ENCODE peak calls at places on chromosomes 4 and X, in seven cellular contexts. One of them, this sample, is unnamed.
A peak's percentile ranks its signal among the peaks of the same experiment; 100 is the strongest.

GRCh38 chr4:4843651-4844291 is 15.7 kb upstream of the MSX1 start:
- DNase-seq in cardiac muscle cell: no peak
- DNase-seq in C1 segment of cervical spinal cord: no peak
- DNase-seq in G401: no peak
- DNase-seq in astrocyte of the cerebellum: no peak
- DNase-seq in stomach: no peak
- DNase-seq in left cardiac atrium: no peak
- DNase-seq in this sample: no peak

GRCh38 chr4:20265726-20266125 is 14.0 kb downstream of the SLIT2 start:
- DNase-seq in stomach: no peak
- DNase-seq in left cardiac atrium: no peak
- DNase-seq in C1 segment of cervical spinal cord: no peak
- DNase-seq in cardiac muscle cell: no peak
- DNase-seq in astrocyte of the cerebellum: no peak
- DNase-seq in G401: no peak
- DNase-seq in this sample: no peak

GRCh38 chr4:89303177-89303576 is 4.4 kb downstream of the GPRIN3 start:
- DNase-seq in astrocyte of the cerebellum: no peak
- DNase-seq in stomach: no peak
- DNase-seq in G401: peak; percentile 89
- DNase-seq in C1 segment of cervical spinal cord: no peak
- DNase-seq in cardiac muscle cell: no peak
- DNase-seq in left cardiac atrium: peak; percentile 51
- DNase-seq in this sample: no peak

GRCh38 chr4:168449740-168450442 is 30.4 kb downstream of the DDX60L start:
- DNase-seq in stomach: no peak
- DNase-seq in C1 segment of cervical spinal cord: no peak
- DNase-seq in left cardiac atrium: no peak
- DNase-seq in G401: no peak
- DNase-seq in astrocyte of the cerebellum: peak; percentile 1
- DNase-seq in cardiac muscle cell: peak; percentile 70
- DNase-seq in this sample: peak; percentile 23

GRCh38 chr4:8860096-8860891 is 11.3 kb downstream of the HMX1 start:
- DNase-seq in stomach: no peak
- DNase-seq in cardiac muscle cell: no peak
- DNase-seq in G401: no peak
- DNase-seq in astrocyte of the cerebellum: no peak
- DNase-seq in C1 segment of cervical spinal cord: no peak
- DNase-seq in left cardiac atrium: no peak
- DNase-seq in this sample: no peak

GRCh38 chr4:19400820-19401219 is 850.9 kb upstream of the SLIT2 start:
- DNase-seq in left cardiac atrium: no peak
- DNase-seq in stomach: no peak
- DNase-seq in cardiac muscle cell: no peak
- DNase-seq in G401: no peak
- DNase-seq in C1 segment of cervical spinal cord: no peak
- DNase-seq in astrocyte of the cerebellum: no peak
- DNase-seq in this sample: no peak

GRCh38 chrX:2401590-2402360 is 99.0 kb downstream of the DHRSX start:
- DNase-seq in left cardiac atrium: no peak
- DNase-seq in G401: peak; percentile 5
- DNase-seq in cardiac muscle cell: no peak
- DNase-seq in astrocyte of the cerebellum: peak; percentile 78
- DNase-seq in C1 segment of cervical spinal cord: no peak
- DNase-seq in stomach: peak; percentile 57
- DNase-seq in this sample: peak; percentile 74

GRCh38 chr4:128986019-128986418 is 107.3 kb downstream of the SCLT1 start:
- DNase-seq in left cardiac atrium: no peak
- DNase-seq in cardiac muscle cell: no peak
- DNase-seq in G401: no peak
- DNase-seq in C1 segment of cervical spinal cord: no peak
- DNase-seq in stomach: no peak
- DNase-seq in astrocyte of the cerebellum: no peak
- DNase-seq in this sample: no peak

GRCh38 chrX:27765718-27766117 is 42.1 kb upstream of the MAGEB10 start:
- DNase-seq in left cardiac atrium: no peak
- DNase-seq in stomach: no peak
- DNase-seq in cardiac muscle cell: no peak
- DNase-seq in C1 segment of cervical spinal cord: no peak
- DNase-seq in G401: no peak
- DNase-seq in astrocyte of the cerebellum: no peak
- DNase-seq in this sample: no peak

GRCh38 chr4:105765690-105766407 is 57.3 kb downstream of the GSTCD start:
- DNase-seq in stomach: no peak
- DNase-seq in left cardiac atrium: no peak
- DNase-seq in cardiac muscle cell: peak; percentile 91
- DNase-seq in G401: no peak
- DNase-seq in astrocyte of the cerebellum: peak; percentile 86
- DNase-seq in C1 segment of cervical spinal cord: no peak
- DNase-seq in this sample: peak; percentile 42

GRCh38 chr4:24816797-24817196 is 21.4 kb downstream of the SOD3 start:
- DNase-seq in C1 segment of cervical spinal cord: no peak
- DNase-seq in stomach: no peak
- DNase-seq in G401: no peak
- DNase-seq in astrocyte of the cerebellum: no peak
- DNase-seq in cardiac muscle cell: no peak
- DNase-seq in left cardiac atrium: no peak
- DNase-seq in this sample: no peak

GRCh38 chr4:101347557-101348366 is 436 bp upstream of the PPP3CA start:
- DNase-seq in cardiac muscle cell: peak; percentile 99
- DNase-seq in stomach: peak; percentile 100
- DNase-seq in astrocyte of the cerebellum: peak; percentile 93
- DNase-seq in C1 segment of cervical spinal cord: peak; percentile 94
- DNase-seq in left cardiac atrium: peak; percentile 99
- DNase-seq in G401: peak; percentile 99
- DNase-seq in this sample: peak; percentile 65

GRCh38 chr4:27066591-27066990 is 205.9 kb downstream of the STIM2 start:
- DNase-seq in stomach: peak; percentile 43
- DNase-seq in cardiac muscle cell: peak; percentile 8
- DNase-seq in G401: no peak
- DNase-seq in left cardiac atrium: no peak
- DNase-seq in C1 segment of cervical spinal cord: no peak
- DNase-seq in astrocyte of the cerebellum: no peak
- DNase-seq in this sample: no peak

GRCh38 chr4:76764251-76764650 is 133.7 kb downstream of the SOWAHB start:
- DNase-seq in C1 segment of cervical spinal cord: no peak
- DNase-seq in G401: no peak
- DNase-seq in astrocyte of the cerebellum: no peak
- DNase-seq in left cardiac atrium: no peak
- DNase-seq in stomach: no peak
- DNase-seq in cardiac muscle cell: peak; percentile 78
- DNase-seq in this sample: no peak

GRCh38 chr4:59039046-59039445 is 1928.9 kb upstream of the IGFBP7 start:
- DNase-seq in G401: no peak
- DNase-seq in cardiac muscle cell: no peak
- DNase-seq in astrocyte of the cerebellum: no peak
- DNase-seq in stomach: no peak
- DNase-seq in C1 segment of cervical spinal cord: no peak
- DNase-seq in left cardiac atrium: no peak
- DNase-seq in this sample: no peak

GRCh38 chr4:53307819-53308773 is 57.8 kb downstream of the SCFD2 start:
- DNase-seq in G401: no peak
- DNase-seq in stomach: no peak
- DNase-seq in C1 segment of cervical spinal cord: no peak
- DNase-seq in astrocyte of the cerebellum: peak; percentile 26
- DNase-seq in cardiac muscle cell: peak; percentile 27
- DNase-seq in left cardiac atrium: no peak
- DNase-seq in this sample: no peak

GRCh38 chr4:74764119-74764518 is 30.2 kb downstream of the BTC start:
- DNase-seq in stomach: no peak
- DNase-seq in G401: no peak
- DNase-seq in astrocyte of the cerebellum: no peak
- DNase-seq in cardiac muscle cell: no peak
- DNase-seq in left cardiac atrium: no peak
- DNase-seq in C1 segment of cervical spinal cord: no peak
- DNase-seq in this sample: no peak

GRCh38 chr4:74932832-74933561 is at the start of gene PARM1:
- DNase-seq in stomach: peak; percentile 94
- DNase-seq in C1 segment of cervical spinal cord: peak; percentile 45
- DNase-seq in cardiac muscle cell: peak; percentile 88
- DNase-seq in left cardiac atrium: peak; percentile 92
- DNase-seq in astrocyte of the cerebellum: peak; percentile 42
- DNase-seq in G401: peak; percentile 28
- DNase-seq in this sample: peak; percentile 34

GRCh38 chr4:59848457-59848856 is 1351.7 kb upstream of the ADGRL3 start:
- DNase-seq in astrocyte of the cerebellum: no peak
- DNase-seq in C1 segment of cervical spinal cord: no peak
- DNase-seq in stomach: no peak
- DNase-seq in left cardiac atrium: no peak
- DNase-seq in cardiac muscle cell: no peak
- DNase-seq in G401: no peak
- DNase-seq in this sample: no peak

GRCh38 chr4:56613101-56613862 is 67.8 kb downstream of the HOPX start:
- DNase-seq in cardiac muscle cell: peak; percentile 57
- DNase-seq in left cardiac atrium: no peak
- DNase-seq in C1 segment of cervical spinal cord: no peak
- DNase-seq in astrocyte of the cerebellum: peak; percentile 82
- DNase-seq in G401: no peak
- DNase-seq in stomach: no peak
- DNase-seq in this sample: peak; percentile 91

GRCh38 chr4:159766241-159766640 is 663.4 kb downstream of the RAPGEF2 start:
- DNase-seq in C1 segment of cervical spinal cord: no peak
- DNase-seq in cardiac muscle cell: no peak
- DNase-seq in astrocyte of the cerebellum: no peak
- DNase-seq in G401: no peak
- DNase-seq in stomach: no peak
- DNase-seq in left cardiac atrium: no peak
- DNase-seq in this sample: no peak

GRCh38 chr4:78432896-78433295 is 118.7 kb upstream of the ANXA3 start:
- DNase-seq in C1 segment of cervical spinal cord: no peak
- DNase-seq in left cardiac atrium: no peak
- DNase-seq in astrocyte of the cerebellum: no peak
- DNase-seq in stomach: no peak
- DNase-seq in G401: no peak
- DNase-seq in cardiac muscle cell: peak; percentile 41
- DNase-seq in this sample: peak; percentile 45

GRCh38 chrX:37060999-37061398 is 52.8 kb downstream of the FAM47C start:
- DNase-seq in stomach: no peak
- DNase-seq in astrocyte of the cerebellum: peak; percentile 31
- DNase-seq in left cardiac atrium: no peak
- DNase-seq in C1 segment of cervical spinal cord: no peak
- DNase-seq in G401: peak; percentile 3
- DNase-seq in cardiac muscle cell: peak; percentile 62
- DNase-seq in this sample: peak; percentile 7

GRCh38 chr4:113880240-113881028 is 99.0 kb downstream of the ARSJ start:
- DNase-seq in left cardiac atrium: no peak
- DNase-seq in C1 segment of cervical spinal cord: no peak
- DNase-seq in stomach: no peak
- DNase-seq in G401: no peak
- DNase-seq in cardiac muscle cell: no peak
- DNase-seq in astrocyte of the cerebellum: no peak
- DNase-seq in this sample: no peak

GRCh38 chrX:29155286-29155685 is 568.0 kb downstream of the IL1RAPL1 start:
- DNase-seq in G401: no peak
- DNase-seq in C1 segment of cervical spinal cord: no peak
- DNase-seq in cardiac muscle cell: no peak
- DNase-seq in astrocyte of the cerebellum: no peak
- DNase-seq in left cardiac atrium: no peak
- DNase-seq in stomach: no peak
- DNase-seq in this sample: no peak

GRCh38 chrX:45006002-45006800 is 133.2 kb downstream of the KDM6A start:
- DNase-seq in C1 segment of cervical spinal cord: no peak
- DNase-seq in astrocyte of the cerebellum: no peak
- DNase-seq in stomach: no peak
- DNase-seq in left cardiac atrium: no peak
- DNase-seq in G401: no peak
- DNase-seq in cardiac muscle cell: no peak
- DNase-seq in this sample: peak; percentile 9

GRCh38 chrX:40109288-40110008 is 11.7 kb upstream of the BCOR start:
- DNase-seq in astrocyte of the cerebellum: no peak
- DNase-seq in left cardiac atrium: peak; percentile 70
- DNase-seq in stomach: peak; percentile 75
- DNase-seq in G401: peak; percentile 43
- DNase-seq in cardiac muscle cell: peak; percentile 73
- DNase-seq in C1 segment of cervical spinal cord: no peak
- DNase-seq in this sample: no peak

GRCh38 chrX:123830309-123830708 is 29.5 kb upstream of the XIAP start:
- DNase-seq in cardiac muscle cell: peak; percentile 48
- DNase-seq in astrocyte of the cerebellum: no peak
- DNase-seq in G401: no peak
- DNase-seq in C1 segment of cervical spinal cord: no peak
- DNase-seq in stomach: peak; percentile 36
- DNase-seq in left cardiac atrium: no peak
- DNase-seq in this sample: peak; percentile 94

GRCh38 chr4:141121768-141122415 is 11.4 kb downstream of the RNF150 start:
- DNase-seq in stomach: no peak
- DNase-seq in cardiac muscle cell: no peak
- DNase-seq in C1 segment of cervical spinal cord: no peak
- DNase-seq in G401: no peak
- DNase-seq in astrocyte of the cerebellum: no peak
- DNase-seq in left cardiac atrium: no peak
- DNase-seq in this sample: no peak

GRCh38 chrX:13194291-13195103 is 125.4 kb downstream of the ATXN3L start:
- DNase-seq in cardiac muscle cell: no peak
- DNase-seq in stomach: no peak
- DNase-seq in astrocyte of the cerebellum: no peak
- DNase-seq in left cardiac atrium: no peak
- DNase-seq in C1 segment of cervical spinal cord: no peak
- DNase-seq in G401: no peak
- DNase-seq in this sample: peak; percentile 28

GRCh38 chr4:41709844-41710481 is 38.6 kb downstream of the PHOX2B start:
- DNase-seq in stomach: no peak
- DNase-seq in astrocyte of the cerebellum: peak; percentile 54
- DNase-seq in G401: no peak
- DNase-seq in C1 segment of cervical spinal cord: no peak
- DNase-seq in left cardiac atrium: no peak
- DNase-seq in cardiac muscle cell: peak; percentile 9
- DNase-seq in this sample: peak; percentile 37

GRCh38 chr4:19262467-19262866 is 989.2 kb upstream of the SLIT2 start:
- DNase-seq in G401: no peak
- DNase-seq in C1 segment of cervical spinal cord: no peak
- DNase-seq in cardiac muscle cell: peak; percentile 64
- DNase-seq in left cardiac atrium: no peak
- DNase-seq in astrocyte of the cerebellum: no peak
- DNase-seq in stomach: no peak
- DNase-seq in this sample: no peak

GRCh38 chr4:117085185-117085701 is at the start of gene TRAM1L1:
- DNase-seq in cardiac muscle cell: peak; percentile 73
- DNase-seq in left cardiac atrium: peak; percentile 67
- DNase-seq in astrocyte of the cerebellum: peak; percentile 43
- DNase-seq in stomach: peak; percentile 64
- DNase-seq in G401: peak; percentile 75
- DNase-seq in C1 segment of cervical spinal cord: peak; percentile 6
- DNase-seq in this sample: peak; percentile 28

GRCh38 chr4:8488791-8489369 is 48.3 kb downstream of the TRMT44 start:
- DNase-seq in stomach: no peak
- DNase-seq in left cardiac atrium: no peak
- DNase-seq in cardiac muscle cell: no peak
- DNase-seq in C1 segment of cervical spinal cord: no peak
- DNase-seq in G401: no peak
- DNase-seq in astrocyte of the cerebellum: no peak
- DNase-seq in this sample: no peak

GRCh38 chrX:48958635-48959094 is 1.3 kb upstream of the OTUD5 start:
- DNase-seq in cardiac muscle cell: peak; percentile 67
- DNase-seq in C1 segment of cervical spinal cord: no peak
- DNase-seq in left cardiac atrium: peak; percentile 48
- DNase-seq in G401: no peak
- DNase-seq in astrocyte of the cerebellum: no peak
- DNase-seq in stomach: peak; percentile 32
- DNase-seq in this sample: no peak

GRCh38 chrX:134619838-134620237 is 38.4 kb downstream of the PLAC1 start:
- DNase-seq in G401: no peak
- DNase-seq in cardiac muscle cell: no peak
- DNase-seq in stomach: no peak
- DNase-seq in left cardiac atrium: no peak
- DNase-seq in C1 segment of cervical spinal cord: no peak
- DNase-seq in astrocyte of the cerebellum: no peak
- DNase-seq in this sample: no peak

GRCh38 chrX:123756320-123756719 is 23.5 kb upstream of the THOC2 start:
- DNase-seq in cardiac muscle cell: peak; percentile 44
- DNase-seq in G401: no peak
- DNase-seq in C1 segment of cervical spinal cord: no peak
- DNase-seq in left cardiac atrium: no peak
- DNase-seq in astrocyte of the cerebellum: no peak
- DNase-seq in stomach: no peak
- DNase-seq in this sample: no peak

GRCh38 chr4:144449623-144450022 is 196.3 kb upstream of the HHIP start:
- DNase-seq in C1 segment of cervical spinal cord: no peak
- DNase-seq in astrocyte of the cerebellum: no peak
- DNase-seq in cardiac muscle cell: peak; percentile 60
- DNase-seq in G401: no peak
- DNase-seq in left cardiac atrium: peak; percentile 48
- DNase-seq in stomach: no peak
- DNase-seq in this sample: no peak

This sample was measured in kidney epithelial cell.